ENCODE peak calls at places on chromosomes 3 and 15, in four cellular contexts. W, S, Z and C are unnamed samples.
A peak's percentile ranks its signal among the peaks of the same experiment; 100 is the strongest.

GRCh38 chr3:16849240-16849639 is 35.5 kb upstream of the PLCL2 start:
- DNase-seq in W (no peak), S (no peak), Z (no peak), C (no peak)

GRCh38 chr3:63960048-63960711 is 48.0 kb upstream of the SCAANT1 start:
- DNase-seq in W (peak; percentile 15), S (no peak), Z (peak; percentile 4), C (no peak)

GRCh38 chr15:78605201-78605600 is 15.6 kb downstream of the CHRNA3 start:
- DNase-seq in W (no peak), S (no peak), Z (no peak), C (no peak)

GRCh38 chr3:153338487-153338886 is 176.5 kb downstream of the RAP2B start:
- DNase-seq in W (no peak), S (no peak), Z (no peak), C (no peak)

GRCh38 chr15:77975332-77976119 is 102.0 kb downstream of the TBC1D2B start:
- DNase-seq in W (no peak), S (peak; percentile 42), Z (no peak), C (no peak)

GRCh38 chr3:155647988-155648591 is 96.8 kb downstream of the PLCH1 start:
- DNase-seq in W (no peak), S (no peak), Z (no peak), C (no peak)

GRCh38 chr15:65249641-65250040 is 37.0 kb downstream of the PARP16 start:
- DNase-seq in W (no peak), S (no peak), Z (no peak), C (no peak)

GRCh38 chr15:83837946-83838571 is 184.1 kb downstream of the ADAMTSL3 start:
- DNase-seq in W (no peak), S (peak; percentile 64), Z (peak; percentile 51), C (peak; percentile 5)

GRCh38 chr3:7707192-7707591 is 794.4 kb upstream of the LMCD1 start:
- DNase-seq in W (no peak), S (no peak), Z (no peak), C (no peak)

GRCh38 chr3:133081016-133081415 is 42.8 kb downstream of the TMEM108 start:
- DNase-seq in W (no peak), S (no peak), Z (no peak), C (no peak)

GRCh38 chr15:68816158-68816557 is 4.5 kb downstream of the ANP32A start:
- DNase-seq in W (no peak), S (no peak), Z (no peak), C (no peak)

GRCh38 chr3:41450416-41451231 is 251.3 kb downstream of the CTNNB1 start:
- DNase-seq in W (no peak), S (no peak), Z (no peak), C (no peak)

GRCh38 chr15:95981209-95981608 is 349.3 kb upstream of the NR2F2 start:
- DNase-seq in W (no peak), S (no peak), Z (no peak), C (no peak)

GRCh38 chr15:43360821-43361220 is 10.0 kb downstream of the ZSCAN29 start:
- DNase-seq in W (no peak), S (no peak), Z (no peak), C (no peak)

GRCh38 chr3:104951426-104951825 is 415.3 kb upstream of the ALCAM start:
- DNase-seq in W (no peak), S (no peak), Z (no peak), C (no peak)

GRCh38 chr3:38031022-38031994 is 1.9 kb upstream of the PLCD1 start:
- DNase-seq in W (no peak), S (no peak), Z (peak; percentile 31), C (no peak)

GRCh38 chr3:37689645-37690356 is 171.9 kb upstream of the CTDSPL start:
- DNase-seq in W (no peak), S (no peak), Z (no peak), C (no peak)

GRCh38 chr15:81498314-81498713 is 124.3 kb upstream of the TMC3 start:
- DNase-seq in W (no peak), S (no peak), Z (no peak), C (no peak)

GRCh38 chr3:43155464-43156121 is 49.7 kb upstream of the POMGNT2 start:
- DNase-seq in W (peak; percentile 40), S (peak; percentile 71), Z (peak; percentile 73), C (peak; percentile 51)

GRCh38 chr15:99424978-99425665 is 140.7 kb upstream of the MEF2A start:
- DNase-seq in W (no peak), S (no peak), Z (no peak), C (peak; percentile 54)

GRCh38 chr3:118766306-118766669 is 268.4 kb downstream of the IGSF11 start:
- DNase-seq in W (no peak), S (no peak), Z (no peak), C (no peak)

GRCh38 chr3:6204891-6205290 is 656.0 kb upstream of the GRM7 start:
- DNase-seq in W (no peak), S (no peak), Z (no peak), C (no peak)

GRCh38 chr15:88909956-88910831 is 3.0 kb downstream of the MFGE8 start:
- DNase-seq in W (no peak), S (no peak), Z (no peak), C (no peak)

GRCh38 chr3:110226645-110227044 is 845.0 kb upstream of the NECTIN3 start:
- DNase-seq in W (no peak), S (no peak), Z (no peak), C (no peak)

GRCh38 chr15:98518823-98519561 is 129.3 kb upstream of the IGF1R start:
- DNase-seq in W (peak; percentile 75), S (peak; percentile 62), Z (peak; percentile 54), C (peak; percentile 67)

GRCh38 chr3:169144691-169145090 is 518.8 kb downstream of the MECOM start:
- DNase-seq in W (no peak), S (no peak), Z (no peak), C (no peak)

GRCh38 chr3:170572665-170573253 is 13.1 kb downstream of the SLC7A14 start:
- DNase-seq in W (no peak), S (no peak), Z (no peak), C (no peak)

GRCh38 chr3:55893045-55893664 is 406.0 kb upstream of the WNT5A start:
- DNase-seq in W (no peak), S (no peak), Z (no peak), C (no peak)

GRCh38 chr15:34754674-34755418 is at the start of gene GJD2:
- DNase-seq in W (no peak), S (peak; percentile 76), Z (no peak), C (no peak)

GRCh38 chr3:111734652-111735051 is 124.4 kb upstream of the PHLDB2 start:
- DNase-seq in W (no peak), S (no peak), Z (no peak), C (no peak)

GRCh38 chr3:131142580-131142979 is 115.9 kb downstream of the NEK11 start:
- DNase-seq in W (no peak), S (no peak), Z (no peak), C (no peak)
- TF ChIP-seq FOSL1 in W (no peak), S (no peak), Z (no peak), C (no peak)

GRCh38 chr3:101513419-101513986 is 491 bp upstream of the SENP7 start:
- DNase-seq in W (no peak), S (no peak), Z (no peak), C (no peak)
- TF ChIP-seq FOSL1 in W (peak; percentile 38), S (no peak), Z (no peak), C (no peak)

DNA sequence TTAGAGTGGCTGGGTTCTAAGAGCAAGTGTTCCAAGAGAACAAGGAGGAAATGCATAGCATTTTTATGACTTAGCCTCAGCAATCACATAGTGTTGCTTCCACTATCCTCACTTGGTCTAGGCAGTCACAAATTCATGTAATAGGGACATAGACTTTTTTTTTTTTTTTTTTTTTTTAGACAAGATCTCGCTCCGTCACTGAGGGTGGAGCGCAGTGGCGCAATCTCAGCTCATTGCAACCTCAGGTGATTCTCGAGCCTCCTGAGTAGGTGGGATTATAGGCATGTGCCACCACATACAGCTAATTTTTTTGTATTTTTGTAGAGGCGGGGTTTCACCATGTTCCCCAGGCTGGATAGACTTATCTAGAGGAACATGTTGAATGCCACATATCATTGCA is 4.7 kb upstream of the GNB4 start:
- DNase-seq in W (no peak), S (no peak), Z (no peak), C (no peak)
- TF ChIP-seq FOSL1 in W (no peak), S (no peak), Z (no peak), C (no peak)

DNA sequence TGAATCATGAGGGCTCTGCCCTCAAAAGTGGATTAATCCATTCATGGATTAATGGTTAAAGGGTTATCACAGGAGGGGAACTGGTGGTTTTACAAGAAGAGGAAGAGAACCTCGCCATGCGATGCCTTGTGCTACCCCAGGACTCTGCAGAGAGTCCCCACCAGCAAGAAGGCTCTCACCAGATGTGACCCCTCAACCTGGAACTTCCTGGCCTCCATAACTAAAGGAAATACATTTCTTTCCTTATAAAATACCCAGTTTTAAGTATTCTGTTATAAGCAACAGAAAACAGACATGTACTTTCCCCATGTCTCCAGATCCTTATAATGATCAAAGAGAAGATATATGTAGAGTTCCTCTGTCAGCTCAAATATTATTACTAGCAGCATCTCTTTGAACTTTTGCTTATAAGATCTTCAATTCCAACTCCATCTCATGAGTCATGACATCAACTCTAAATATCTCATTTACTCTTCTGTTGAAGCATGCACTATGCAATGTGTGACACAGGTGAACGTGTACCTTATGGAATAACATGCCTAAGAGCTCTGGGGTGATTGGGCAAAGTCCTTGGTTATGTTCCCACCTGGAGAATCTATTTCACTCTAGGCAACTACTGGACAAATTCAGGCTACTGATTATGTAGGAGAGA is 37.5 kb upstream of the ZBTB38 start:
- DNase-seq in W (no peak), S (no peak), Z (no peak), C (no peak)
- TF ChIP-seq FOSL1 in W (no peak), S (no peak), Z (no peak), C (no peak)

GRCh38 chr15:70604671-70605070 is 158.7 kb downstream of the UACA start:
- DNase-seq in W (no peak), S (no peak), Z (no peak), C (peak; percentile 47)
- TF ChIP-seq FOSL1 in W (no peak), S (no peak), Z (no peak), C (no peak)

DNA sequence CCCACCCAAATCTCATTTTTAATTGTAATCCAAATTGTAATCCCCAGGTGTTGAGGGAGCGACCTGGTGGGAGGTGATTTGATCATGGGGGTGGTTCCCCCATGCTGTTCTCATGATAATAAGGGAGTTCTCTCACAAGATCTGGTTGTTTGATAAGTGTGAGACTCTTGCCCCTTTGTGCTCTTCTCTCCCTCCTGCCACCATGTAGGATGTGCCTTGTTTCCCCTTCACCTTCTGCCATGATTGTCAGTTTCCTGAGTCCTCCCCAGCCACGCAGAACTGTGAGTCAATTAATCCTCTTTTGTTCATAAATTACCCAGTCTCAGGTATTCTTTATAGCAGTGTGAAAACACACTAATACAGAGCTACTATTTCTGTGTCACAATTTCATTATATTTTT is 88.7 kb downstream of the NCEH1 start:
- DNase-seq in W (no peak), S (no peak), Z (no peak), C (no peak)
- TF ChIP-seq FOSL1 in W (no peak), S (no peak), Z (no peak), C (no peak)

GRCh38 chr15:91890614-91891013 is 37.1 kb downstream of the SLCO3A1 start:
- DNase-seq in W (no peak), S (peak; percentile 13), Z (peak; percentile 32), C (no peak)
- TF ChIP-seq FOSL1 in W (no peak), S (no peak), Z (peak; percentile 61), C (no peak)